ENCODE peak calls at places on chromosome 6, in eight cellular contexts. C, S, Q, Y, A, H, R and G are unnamed samples.

GRCh38 chr6:11202513-11203305 is 29.8 kb downstream of the NEDD9 start:
- DNase-seq in R (peak), S (no peak), Q (no peak), A (no peak), Y (peak), C (no peak), H (no peak), G (no peak)

GRCh38 chr6:26500102-26500501 is at the start of gene BTN1A1:
- DNase-seq in C (no peak), H (no peak), R (peak), Y (no peak), A (no peak), S (no peak), Q (no peak), G (no peak)

GRCh38 chr6:108360919-108361311 is 66.1 kb downstream of the AFG1L start:
- DNase-seq in S (no peak), H (no peak), Y (no peak), R (no peak), Q (no peak), A (no peak), C (no peak), G (no peak)

GRCh38 chr6:127376685-127377084 is 33.3 kb upstream of the ECHDC1 start:
- DNase-seq in A (no peak), Y (peak), C (no peak), Q (no peak), R (no peak), H (no peak), S (no peak), G (no peak)

GRCh38 chr6:26017567-26017966 is 55.0 kb downstream of the TRIM38 start:
- DNase-seq in Q (no peak), C (no peak), Y (peak), S (peak), H (peak), R (peak), A (no peak), G (peak)

GRCh38 chr6:96391776-96392175 is 129.8 kb upstream of the UFL1 start:
- DNase-seq in R (peak), C (no peak), H (no peak), S (no peak), Y (no peak), A (peak), Q (no peak), G (peak)

GRCh38 chr6:157080986-157081391 is 242.3 kb downstream of the TMEM242 start:
- DNase-seq in C (no peak), Q (no peak), Y (no peak), A (no peak), H (no peak), R (peak), S (no peak), G (no peak)

GRCh38 chr6:40350193-40350941 is 236.8 kb downstream of the LRFN2 start:
- DNase-seq in S (peak), Y (no peak), H (no peak), A (no peak), C (no peak), Q (no peak), R (no peak), G (no peak)

GRCh38 chr6:52595796-52596130 is 18.9 kb upstream of the TRAM2 start:
- DNase-seq in Y (no peak), C (no peak), Q (no peak), R (peak), S (no peak), A (no peak), H (peak), G (no peak)

GRCh38 chr6:72855471-72855870 is 233.6 kb downstream of the KCNQ5 start:
- DNase-seq in A (no peak), S (no peak), C (no peak), R (no peak), H (no peak), Y (peak), Q (no peak), G (peak)

GRCh38 chr6:105797313-105797970 is 288.7 kb upstream of the PRDM1 start:
- DNase-seq in Q (no peak), H (no peak), A (peak), Y (no peak), S (no peak), C (no peak), R (no peak), G (no peak)

GRCh38 chr6:2245954-2246863 is 804 bp upstream of the GMDS start:
- DNase-seq in R (peak), H (peak), Q (peak), S (peak), A (peak), Y (peak), C (peak), G (peak)

GRCh38 chr6:21666200-21666671 is 72.7 kb downstream of the SOX4 start:
- DNase-seq in A (no peak), Q (no peak), H (no peak), C (no peak), R (peak), S (no peak), Y (no peak), G (peak)

GRCh38 chr6:23180504-23181293 is 611.3 kb downstream of the HDGFL1 start:
- DNase-seq in A (no peak), C (no peak), Y (peak), R (peak), Q (no peak), S (no peak), H (no peak), G (peak)

GRCh38 chr6:45423901-45424627 is 46.3 kb upstream of the SUPT3H start:
- DNase-seq in R (peak), C (no peak), Q (no peak), Y (no peak), S (peak), H (no peak), A (no peak), G (no peak)

GRCh38 chr6:34189806-34190503 is 44.1 kb upstream of the GRM4 start:
- DNase-seq in C (no peak), H (peak), R (no peak), A (no peak), Q (no peak), S (no peak), Y (no peak), G (no peak)

GRCh38 chr6:15089569-15090144 is 156.2 kb upstream of the JARID2 start:
- DNase-seq in C (no peak), R (no peak), S (no peak), H (no peak), A (peak), Q (no peak), Y (no peak), G (no peak)

GRCh38 chr6:41683460-41684310 is 45.4 kb downstream of the MDFI start:
- DNase-seq in C (peak), R (peak), H (peak), Y (peak), S (peak), Q (no peak), A (peak), G (peak)

GRCh38 chr6:117911660-117912059 is 4.6 kb downstream of the SLC35F1 start:
- DNase-seq in H (no peak), C (no peak), S (no peak), R (no peak), Y (no peak), Q (no peak), A (no peak), G (no peak)

GRCh38 chr6:127022297-127022696 is 96.2 kb upstream of the RSPO3 start:
- DNase-seq in Y (no peak), C (no peak), S (no peak), H (no peak), R (no peak), Q (no peak), A (no peak), G (peak)

GRCh38 chr6:30939473-30939872 is 1.3 kb upstream of the MUCL3 start:
- DNase-seq in A (no peak), Q (no peak), R (no peak), C (no peak), S (no peak), Y (no peak), H (no peak), G (peak)

GRCh38 chr6:11412011-11412424 is 125.5 kb upstream of the TMEM170B start:
- DNase-seq in H (no peak), C (no peak), R (no peak), S (peak), A (no peak), Y (peak), Q (no peak), G (peak)

GRCh38 chr6:129513471-129513870 is 196.5 kb downstream of the ARHGAP18 start:
- DNase-seq in Q (no peak), Y (peak), R (no peak), C (no peak), A (no peak), H (no peak), S (no peak), G (peak)

GRCh38 chr6:136784910-136785746 is 7.1 kb downstream of the MAP3K5 start:
- DNase-seq in S (no peak), C (no peak), A (no peak), H (peak), R (no peak), Q (no peak), Y (no peak), G (no peak)

GRCh38 chr6:87731818-87732661 is 30.0 kb upstream of the AKIRIN2 start:
- DNase-seq in H (no peak), R (peak), A (peak), S (peak), Q (peak), Y (peak), C (peak), G (peak)
- H3K4me2 ChIP-seq in H (no peak), R (no peak), A (peak), S (peak), Q (peak), Y (peak), C (peak), G (peak)

GRCh38 chr6:16318538-16318937 is 80.2 kb downstream of the GMPR start:
- DNase-seq in A (peak), S (peak), H (no peak), R (no peak), C (no peak), Y (peak), Q (no peak), G (peak)

GRCh38 chr6:16321341-16321710 is 82.9 kb downstream of the GMPR start:
- DNase-seq in S (no peak), R (no peak), C (no peak), Y (no peak), H (no peak), A (no peak), Q (no peak), G (no peak)

GRCh38 chr6:16320533-16321340 is 82.3 kb downstream of the GMPR start:
- DNase-seq in Y (peak), A (no peak), S (peak), H (no peak), C (no peak), Q (no peak), R (no peak), G (peak)

GRCh38 chr6:16318953-16319720 is 80.8 kb downstream of the GMPR start:
- DNase-seq in R (no peak), Q (no peak), C (no peak), H (no peak), S (no peak), A (no peak), Y (no peak), G (no peak)

GRCh38 chr6:16319813-16320532 is 81.6 kb downstream of the GMPR start:
- DNase-seq in C (peak), S (peak), Y (peak), R (no peak), Q (peak), A (peak), H (no peak), G (peak)
- H3K27ac ChIP-seq in C (no peak), S (peak), Y (peak), R (no peak), Q (peak), A (peak), H (no peak), G (peak)

GRCh38 chr6:158909938-158910337 is 90.1 kb downstream of the RSPH3 start:
- DNase-seq in C (no peak), H (peak), A (no peak), Q (no peak), Y (no peak), S (no peak), R (peak), G (no peak)

GRCh38 chr6:158911746-158912158 is 88.2 kb downstream of the RSPH3 start:
- DNase-seq in S (no peak), A (peak), Y (no peak), R (no peak), Q (no peak), C (no peak), H (peak), G (no peak)

GRCh38 chr6:158912591-158912990 is 87.4 kb downstream of the RSPH3 start:
- DNase-seq in Y (no peak), H (peak), R (no peak), A (no peak), S (no peak), C (no peak), Q (no peak), G (no peak)

GRCh38 chr6:158908596-158908995 is 89.4 kb upstream of the EZR start:
- DNase-seq in Q (no peak), C (no peak), Y (no peak), H (no peak), A (no peak), R (no peak), S (no peak), G (no peak)

GRCh38 chr6:158910484-158911075 is 89.4 kb downstream of the RSPH3 start:
- DNase-seq in R (peak), Q (no peak), A (peak), S (no peak), H (peak), Y (no peak), C (no peak), G (no peak)
- H3K4me2 ChIP-seq in R (peak), Q (peak), A (peak), S (no peak), H (peak), Y (no peak), C (no peak), G (no peak)

GRCh38 chr6:160102956-160103824 is 18.4 kb upstream of the SLC22A1 start:
- DNase-seq in R (peak), Y (peak), H (peak), S (peak), Q (peak), A (peak), C (peak), G (peak)

GRCh38 chr6:160104821-160105517 is 16.6 kb upstream of the SLC22A1 start:
- DNase-seq in A (no peak), H (no peak), S (no peak), C (peak), Q (no peak), Y (no peak), R (no peak), G (no peak)

GRCh38 chr6:160103825-160104100 is 17.9 kb upstream of the SLC22A1 start:
- DNase-seq in A (no peak), H (no peak), R (no peak), Q (no peak), S (peak), C (no peak), Y (no peak), G (no peak)

GRCh38 chr6:160102399-160102798 is 19.2 kb upstream of the SLC22A1 start:
- DNase-seq in C (no peak), Y (no peak), R (no peak), H (no peak), Q (no peak), A (no peak), S (no peak), G (no peak)

DNA sequence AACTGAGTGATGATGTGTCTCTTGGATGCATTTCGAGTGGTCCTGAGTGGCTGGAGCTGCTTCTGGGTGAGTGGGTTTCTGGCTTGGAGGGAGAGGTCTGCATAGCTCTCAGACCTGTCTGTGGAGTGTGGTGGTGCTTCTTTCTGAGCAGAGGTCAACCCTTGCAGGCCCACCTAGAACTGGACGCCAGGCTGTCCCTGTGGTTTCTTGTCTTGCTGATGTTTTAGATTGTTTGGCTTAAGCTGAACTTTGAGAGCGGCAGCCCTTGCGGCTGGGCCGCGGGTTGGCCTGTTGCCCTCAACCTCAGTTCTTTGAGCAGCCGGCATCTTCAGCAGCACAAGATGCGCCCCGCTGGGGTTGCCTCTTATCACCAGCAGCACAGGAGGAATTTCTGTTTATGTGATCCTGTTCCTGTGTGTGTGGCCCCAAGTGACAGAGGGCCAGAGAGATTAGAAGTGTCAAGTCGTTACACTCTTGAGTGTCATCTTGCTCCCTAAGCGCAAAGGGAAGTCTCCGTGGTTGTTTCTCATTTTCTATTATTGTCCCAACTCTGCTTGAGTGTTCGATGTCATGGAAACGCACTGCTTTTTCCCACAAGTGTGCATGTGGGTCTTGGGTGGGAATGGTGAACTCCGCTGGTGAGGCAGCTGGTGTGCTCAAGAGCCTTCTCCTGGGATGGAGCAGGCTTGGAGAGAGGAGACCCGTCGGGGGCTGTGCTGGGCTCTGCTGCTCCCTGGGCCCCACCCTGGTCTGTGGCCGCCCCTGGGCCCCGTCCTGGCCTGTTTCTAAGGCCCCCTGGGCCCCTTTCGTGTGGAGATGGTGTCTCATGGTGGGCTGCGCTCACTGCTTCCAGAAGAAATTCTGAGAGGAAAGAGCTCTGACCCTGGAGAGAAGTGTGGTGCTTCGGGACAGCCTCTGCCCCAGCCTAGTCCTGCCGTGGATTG is 20.1 kb upstream of the SLC22A1 start:
- DNase-seq in H (no peak), Y (no peak), R (no peak), S (peak), C (no peak), A (no peak), Q (no peak), G (no peak)
- H3K27ac ChIP-seq in H (no peak), Y (no peak), R (peak), S (no peak), C (no peak), A (no peak), Q (no peak), G (no peak)

DNA sequence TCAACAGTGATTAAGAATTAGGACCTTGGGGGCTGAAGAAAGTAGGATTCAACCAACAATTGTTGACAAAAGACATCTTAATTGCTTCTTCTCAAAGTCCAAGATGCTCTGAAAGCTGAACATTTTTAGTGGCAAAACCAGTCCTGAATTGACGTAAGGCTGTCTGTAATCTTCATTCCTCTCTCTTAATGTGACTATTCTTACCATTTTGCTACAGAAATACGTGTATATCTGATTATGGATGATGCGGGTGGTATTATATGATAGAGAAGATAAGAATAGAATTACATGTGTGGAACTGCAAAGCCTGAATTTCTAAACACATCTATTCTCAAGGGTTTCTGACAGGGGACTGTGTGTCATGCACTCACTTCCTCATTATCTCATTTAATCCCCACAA is 130.3 kb upstream of the SASH1 start:
- DNase-seq in R (no peak), Y (no peak), Q (no peak), H (no peak), S (no peak), C (no peak), A (no peak), G (no peak)
- H3K4me2 ChIP-seq in R (no peak), Y (no peak), Q (no peak), H (no peak), S (no peak), C (no peak), A (no peak), G (no peak)